ENCODE peak calls at places on chromosome 1, in seven cellular contexts. G is HCT116, D is suprapubic skin, S is spleen, Y is SK-N-SH, P is GM23338, K is stomach. U is an unnamed sample.

GRCh38 chr1:228216371-228217320 is 8.8 kb downstream of the OBSCN start:
- DNase-seq in D (peak; percentile 77), S (peak; percentile 81), G (no peak), K (no peak), P (no peak), Y (no peak), U (no peak)

GRCh38 chr1:178541829-178542553 is 29.1 kb downstream of the TEX35 start:
- DNase-seq in D (no peak), Y (peak; percentile 82), K (peak; percentile 65), S (peak; percentile 89), P (peak; percentile 69), G (no peak), U (no peak)

GRCh38 chr1:151782741-151783140 is 7.6 kb downstream of the TDRKH start:
- DNase-seq in G (no peak), Y (no peak), P (no peak), D (no peak), K (no peak), S (no peak), U (no peak)

GRCh38 chr1:6785721-6786505 is 659 bp downstream of the CAMTA1 start:
- DNase-seq in P (peak; percentile 74), D (no peak), S (peak; percentile 91), Y (peak; percentile 91), K (peak; percentile 38), G (no peak), U (peak; percentile 31)

GRCh38 chr1:204647114-204647804 is 38.3 kb downstream of the LRRN2 start:
- DNase-seq in S (no peak), G (peak; percentile 44), K (peak; percentile 32), D (no peak), P (peak; percentile 85), Y (no peak), U (no peak)

GRCh38 chr1:231814536-231814935 is 187.9 kb downstream of the DISC1 start:
- DNase-seq in Y (no peak), D (no peak), G (no peak), K (no peak), S (no peak), P (no peak), U (no peak)

GRCh38 chr1:6130036-6130435 is 50.1 kb downstream of the CHD5 start:
- DNase-seq in D (no peak), K (no peak), Y (no peak), P (no peak), S (peak; percentile 49), G (no peak), U (no peak)

GRCh38 chr1:162385702-162386101 is 4.2 kb downstream of the C1orf226 start:
- DNase-seq in P (no peak), D (peak; percentile 28), K (no peak), G (no peak), S (no peak), Y (peak; percentile 5), U (no peak)

GRCh38 chr1:5165747-5166146 is 511.3 kb downstream of the AJAP1 start:
- DNase-seq in K (no peak), G (no peak), S (no peak), Y (no peak), P (no peak), D (no peak), U (no peak)

GRCh38 chr1:227325195-227325594 is 6.9 kb upstream of the CDC42BPA start:
- DNase-seq in K (no peak), D (no peak), G (no peak), P (no peak), Y (no peak), S (no peak), U (no peak)

GRCh38 chr1:73980324-73981040 is 217.5 kb downstream of the LRRIQ3 start:
- DNase-seq in D (no peak), K (no peak), G (no peak), P (no peak), S (no peak), Y (no peak), U (no peak)

GRCh38 chr1:192401832-192402231 is 85.0 kb downstream of the RGS21 start:
- DNase-seq in K (no peak), Y (no peak), D (no peak), S (no peak), G (no peak), P (no peak), U (no peak)

GRCh38 chr1:114043046-114043445 is 63.8 kb downstream of the OLFML3 start:
- DNase-seq in P (no peak), S (no peak), Y (no peak), D (no peak), K (no peak), G (no peak), U (no peak)

DNA sequence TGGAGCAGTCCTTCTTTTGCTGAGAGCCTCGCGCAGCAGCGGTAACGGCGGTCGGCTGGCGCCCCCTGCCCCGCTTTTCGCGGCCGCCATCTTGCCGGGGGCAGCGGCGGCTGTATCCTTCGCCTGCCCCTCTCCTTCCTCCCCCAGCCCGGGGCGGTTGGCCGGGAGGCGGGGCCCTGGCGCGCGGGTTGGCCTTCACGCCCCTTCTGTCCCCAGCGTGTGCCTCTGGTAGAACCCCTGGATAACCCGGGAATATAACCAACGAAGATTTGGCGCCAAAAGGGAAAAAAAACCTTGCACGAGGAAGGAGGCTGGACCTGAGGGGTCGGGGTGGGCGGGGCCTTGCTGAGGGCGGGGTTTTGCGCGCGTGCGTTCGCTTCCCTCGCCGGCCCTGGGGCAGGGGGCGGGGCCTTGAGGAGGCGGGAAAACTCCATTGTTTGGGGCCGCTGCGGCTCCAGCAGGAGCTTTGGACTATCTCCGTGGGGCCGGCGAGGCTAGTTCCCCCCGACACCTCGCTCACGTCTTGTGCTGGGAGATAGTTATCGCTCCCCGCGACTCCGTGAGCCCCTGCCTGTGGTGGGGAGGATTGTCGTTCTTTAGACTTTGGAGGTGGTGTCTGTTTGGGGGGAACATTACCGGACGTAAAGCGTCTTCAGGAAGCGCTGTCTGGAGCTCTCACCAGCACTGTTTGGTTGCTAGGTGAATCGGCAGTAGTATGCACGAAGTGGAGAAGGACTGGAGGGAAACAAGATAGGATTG is 689 bp downstream of the NASP start:
- DNase-seq in P (peak; percentile 97), Y (peak; percentile 95), K (peak; percentile 89), S (peak; percentile 96), G (peak; percentile 72), D (peak; percentile 93), U (peak; percentile 82)
- TF ChIP-seq POLR2AphosphoS5 in P (peak; percentile 52), Y (peak; percentile 46), K (no peak), S (peak; percentile 43), G (no peak), D (no peak), U (peak; percentile 51)

GRCh38 chr1:186958520-186958919 is 129.8 kb downstream of the PLA2G4A start:
- DNase-seq in G (no peak), Y (no peak), S (no peak), K (no peak), D (no peak), P (no peak), U (no peak)
- H3K27ac ChIP-seq in G (no peak overlapping the region), Y (no peak overlapping the region), S (no peak overlapping the region), K (no peak overlapping the region), D (no peak overlapping the region), P (no peak overlapping the region), U (no peak overlapping the region)

GRCh38 chr1:51569284-51570062 is 47.4 kb upstream of the OSBPL9 start:
- DNase-seq in D (no peak), Y (no peak), G (peak; percentile 82), S (no peak), K (peak; percentile 40), P (peak; percentile 38), U (peak; percentile 75)

GRCh38 chr1:51567653-51568052 is 48.6 kb upstream of the EPS15 start:
- DNase-seq in Y (no peak), G (no peak), S (no peak), P (no peak), K (no peak), D (no peak), U (no peak)

GRCh38 chr1:51566260-51566659 is 47.2 kb upstream of the EPS15 start:
- DNase-seq in D (no peak), G (no peak), P (no peak), Y (no peak), S (no peak), K (no peak), U (no peak)

GRCh38 chr1:51570063-51570720 is 46.7 kb upstream of the OSBPL9 start:
- DNase-seq in P (no peak), K (no peak), D (no peak), G (no peak), Y (no peak), S (no peak), U (no peak)

DNA sequence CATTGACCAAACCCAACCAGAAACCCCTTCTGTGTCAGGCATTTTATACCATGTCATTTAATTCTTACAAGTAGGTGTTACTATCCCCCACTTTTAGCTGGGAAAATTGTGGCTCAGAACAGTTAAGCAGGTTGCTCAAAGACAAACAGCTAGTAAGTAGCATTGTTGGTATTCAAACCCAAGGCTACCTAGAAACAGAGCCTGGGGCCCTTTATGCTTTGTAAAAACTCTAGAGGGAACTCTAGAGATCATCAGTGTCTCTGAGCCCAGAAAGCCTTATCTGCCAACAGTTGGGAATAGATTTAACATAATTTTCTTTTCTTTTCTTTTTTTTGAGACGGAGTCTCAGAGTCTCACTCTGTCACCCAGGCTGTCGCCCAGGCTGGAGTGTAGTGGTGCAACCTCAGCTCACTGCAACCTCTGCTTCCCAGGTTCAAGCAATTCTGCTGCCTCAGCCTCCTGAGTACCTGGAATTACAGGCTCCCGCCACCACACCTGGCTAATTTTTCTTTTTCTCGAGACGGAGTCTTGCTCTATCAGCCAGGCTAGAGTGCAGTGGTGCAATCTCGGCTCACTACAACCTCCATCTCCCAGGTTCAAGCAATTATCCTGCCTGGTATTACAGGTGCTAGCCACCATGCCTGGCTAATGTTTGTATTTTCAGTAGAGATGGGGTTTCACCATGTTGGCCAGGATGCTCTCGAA is 48.5 kb upstream of the OSBPL9 start:
- DNase-seq in Y (no peak), D (no peak), P (no peak), G (no peak), K (no peak), S (no peak), U (no peak)
- TF ChIP-seq CTCF in Y (no peak), D (no peak), P (no peak), G (no peak), K (no peak), S (no peak), U (no peak)

GRCh38 chr1:54488065-54488750 is 59.8 kb upstream of the ACOT11 start:
- DNase-seq in D (peak; percentile 94), G (peak; percentile 73), S (peak; percentile 94), P (peak; percentile 96), Y (peak; percentile 96), K (peak; percentile 94), U (peak; percentile 93)

GRCh38 chr1:54487571-54488050 is 60.4 kb upstream of the ACOT11 start:
- DNase-seq in K (no peak), P (peak; percentile 59), S (peak; percentile 81), D (no peak), Y (no peak), G (no peak), U (no peak)

GRCh38 chr1:54483875-54484437 is 64.1 kb upstream of the ACOT11 start:
- DNase-seq in D (no peak), G (no peak), K (no peak), P (no peak), Y (no peak), S (no peak), U (no peak)

GRCh38 chr1:54486864-54487263 is 61.2 kb upstream of the ACOT11 start:
- DNase-seq in D (no peak), Y (no peak), G (no peak), P (no peak), S (no peak), K (no peak), U (no peak)

DNA sequence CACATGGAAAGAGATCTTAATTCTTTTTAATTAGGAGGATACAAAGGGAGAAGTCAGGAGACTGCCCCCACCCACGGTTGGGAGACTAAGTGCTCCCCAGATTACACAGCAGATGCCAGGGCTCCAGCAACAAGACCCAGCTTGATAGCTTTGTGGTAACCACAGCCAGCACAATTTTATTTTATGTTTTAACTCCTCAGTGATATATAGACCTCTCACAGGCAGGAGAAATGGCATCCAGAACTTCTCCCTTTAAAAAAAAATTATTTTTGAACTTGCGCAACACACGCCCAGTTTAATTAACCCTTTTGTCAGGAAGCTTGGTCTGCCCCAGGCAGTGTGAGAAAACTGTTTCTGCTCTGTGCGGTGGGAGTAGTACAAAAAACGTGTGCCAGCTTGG is 62.6 kb upstream of the ACOT11 start:
- DNase-seq in K (no peak), G (no peak), Y (no peak), D (no peak), P (no peak), S (no peak), U (no peak)
- TF ChIP-seq POLR2AphosphoS5 in K (no peak), G (no peak), Y (no peak), D (no peak), P (no peak), S (no peak), U (no peak)